ENCODE peak calls at places on chromosomes 13 and 19, in ten cellular contexts. C is thoracic aorta; B is heart left ventricle; Y is neural progenitor cell; O is heart right ventricle; K is CD8-positive, alpha-beta T cell; G is lower lobe of right lung; H is H9; E is endothelial cell of umbilical vein; L is substantia nigra. A is an unnamed sample.

GRCh38 chr19:2123682-2124387 is 27.1 kb downstream of the IZUMO4 start:
- DNase-seq in C (no peak), B (no peak), Y (peak; percentile 77), O (no peak), K (no peak), G (no peak), H (peak; percentile 70), E (no peak), L (no peak), A (no peak)

GRCh38 chr19:15107056-15108010 is at the start of gene SYDE1:
- DNase-seq in C (no peak), B (peak; percentile 68), Y (peak; percentile 89), O (peak; percentile 68), K (no peak), G (no peak), H (peak; percentile 81), E (peak; percentile 26), L (no peak), A (no peak)

GRCh38 chr13:37109080-37109678 is 3.7 kb upstream of the CSNK1A1L start:
- DNase-seq in C (no peak), B (no peak), Y (peak; percentile 30), O (no peak), K (no peak), G (no peak), H (no peak), E (peak; percentile 76), L (no peak), A (no peak)

GRCh38 chr19:51002542-51003311 is 1.3 kb upstream of the KLK8 start:
- DNase-seq in C (no peak), B (no peak), Y (peak; percentile 74), O (no peak), K (no peak), G (no peak), H (peak; percentile 100), E (no peak), L (no peak), A (no peak)

GRCh38 chr19:40502647-40503046 is 35.8 kb downstream of the SPTBN4 start:
- DNase-seq in C (no peak), B (no peak), Y (peak; percentile 27), O (no peak), K (no peak), G (no peak), H (peak; percentile 72), E (no peak), L (no peak), A (no peak)

GRCh38 chr19:10543420-10544241 is at the start of gene ATG4D:
- DNase-seq in C (no peak), B (peak; percentile 82), Y (peak; percentile 93), O (peak; percentile 83), K (peak; percentile 78), G (peak; percentile 92), H (peak; percentile 90), E (peak; percentile 58), L (peak; percentile 44), A (peak; percentile 75)

GRCh38 chr13:39656325-39656677 is 839 bp downstream of the COG6 start:
- DNase-seq in C (no peak), B (no peak), Y (peak; percentile 4), O (no peak), K (no peak), G (no peak), H (no peak), E (no peak), L (no peak), A (no peak)

GRCh38 chr19:3115916-3116602 is 19.8 kb upstream of the GNA15 start:
- DNase-seq in C (no peak), B (peak; percentile 19), Y (no peak), O (no peak), K (no peak), G (no peak), H (peak; percentile 78), E (no peak), L (no peak), A (no peak)

GRCh38 chr19:36215276-36216171 is 618 bp downstream of the ZNF146 start:
- DNase-seq in C (no peak), B (no peak), Y (peak; percentile 39), O (no peak), K (no peak), G (no peak), H (no peak), E (peak; percentile 58), L (no peak), A (no peak)

DNA sequence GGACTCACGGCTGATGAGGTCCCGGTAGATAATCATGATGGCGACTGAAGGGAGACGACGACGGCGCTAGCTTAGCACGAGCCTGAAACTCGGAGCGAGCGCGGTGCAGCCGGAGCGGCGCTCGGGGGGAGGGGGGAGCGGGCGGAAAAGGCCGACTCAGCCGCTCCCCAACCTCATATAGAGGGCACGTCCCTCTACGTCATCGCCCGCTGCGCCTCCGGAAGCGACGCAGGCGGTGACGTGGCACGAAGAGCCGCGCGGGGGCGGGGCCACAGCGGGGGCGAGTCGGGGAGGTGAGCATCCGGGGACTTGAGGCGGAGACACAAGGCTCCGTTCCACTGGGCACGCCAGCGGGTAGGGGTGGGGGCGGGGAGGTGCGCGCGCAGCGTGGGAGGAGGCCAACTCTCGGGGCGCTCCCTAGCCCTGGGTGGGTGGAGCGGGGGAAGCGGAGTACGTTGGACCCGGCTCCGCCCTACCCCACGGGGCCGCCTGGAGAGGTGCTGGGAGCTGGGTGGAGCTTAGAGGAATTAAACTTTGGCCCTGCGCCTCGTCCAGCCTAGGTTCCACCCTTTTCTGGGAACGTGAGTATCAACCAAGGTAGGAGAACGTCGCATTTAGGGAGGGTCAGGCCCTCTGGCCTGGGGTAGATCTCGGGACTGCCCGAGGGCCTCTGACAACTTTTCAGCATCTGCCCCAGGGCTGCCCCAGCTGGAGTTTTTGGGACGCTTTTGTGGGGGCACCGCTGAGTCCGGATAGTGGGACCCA is at the start of gene TPT1:
- DNase-seq in C (peak; percentile 96), B (peak; percentile 99), Y (peak; percentile 99), O (peak; percentile 99), K (peak; percentile 99), G (peak; percentile 99), H (peak; percentile 99), E (peak; percentile 99), L (peak; percentile 99), A (peak; percentile 99)
- H3K27ac ChIP-seq in C (peak within 1 kb of the TSS; percentile 100), B (peak within 1 kb of the TSS; percentile 100), Y (peak within 1 kb of the TSS; percentile 99), O (peak within 1 kb of the TSS; percentile 100), K (peak within 1 kb of the TSS; percentile 99), G (peak within 1 kb of the TSS; percentile 100), H (peak within 1 kb of the TSS; percentile 52), E (peak within 1 kb of the TSS; percentile 91), L (peak within 1 kb of the TSS; percentile 100), A (peak within 1 kb of the TSS; percentile 98)

DNA sequence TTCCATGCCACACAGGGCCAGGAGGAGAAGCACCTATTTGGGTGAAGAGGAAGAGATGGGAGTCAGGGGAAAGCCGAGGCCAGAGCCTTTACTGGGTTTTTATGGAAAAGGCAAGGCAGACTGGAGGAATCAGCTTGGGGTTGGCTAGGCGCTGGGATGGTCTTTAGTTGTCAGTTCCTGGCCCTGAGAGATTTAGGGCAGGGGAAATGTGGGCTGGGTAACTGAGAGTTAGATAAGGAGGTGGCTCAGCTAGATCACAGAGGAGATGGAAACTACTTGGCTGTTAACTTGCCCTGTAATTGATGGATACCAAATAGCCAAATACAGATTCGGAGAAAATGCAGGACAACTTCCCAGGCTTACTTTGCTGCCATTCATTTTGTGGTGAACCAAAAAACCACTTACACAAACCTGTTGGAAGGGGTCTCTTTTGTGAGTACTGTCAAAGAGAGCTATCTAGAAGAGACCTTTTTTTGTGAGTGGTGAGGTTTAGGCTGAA is 54.0 kb downstream of the LRCH1 start:
- DNase-seq in C (no peak), B (no peak), Y (no peak), O (no peak), K (no peak), G (no peak), H (no peak), E (no peak), L (no peak), A (no peak)
- H3K27ac ChIP-seq in C (no peak overlapping the region), B (no peak overlapping the region), Y (no peak overlapping the region), O (peak overlapping the region; percentile 55), K (no peak overlapping the region), G (peak overlapping the region; percentile 32), H (no peak overlapping the region), E (no peak overlapping the region), L (peak overlapping the region; percentile 11), A (no peak overlapping the region)

GRCh38 chr13:77749481-77749880 is 52.0 kb downstream of the SLAIN1 start:
- DNase-seq in C (no peak), B (no peak), Y (peak; percentile 37), O (no peak), K (no peak), G (no peak), H (no peak), E (peak; percentile 21), L (no peak), A (no peak)
- H3K27ac ChIP-seq in C (no peak overlapping the region), B (no peak overlapping the region), Y (no peak overlapping the region), O (no peak overlapping the region), K (no peak overlapping the region), G (no peak overlapping the region), H (no peak overlapping the region), E (no peak overlapping the region), L (peak overlapping the region; percentile 29), A (no peak overlapping the region)

GRCh38 chr19:45645068-45645630 is 6.0 kb upstream of the EML2 start:
- DNase-seq in C (no peak), B (no peak), Y (no peak), O (no peak), K (no peak), G (no peak), H (no peak), E (no peak), L (peak; percentile 91), A (no peak)
- H3K27ac ChIP-seq in C (no peak overlapping the region), B (no peak overlapping the region), Y (no peak overlapping the region), O (no peak overlapping the region), K (no peak overlapping the region), G (no peak overlapping the region), H (no peak overlapping the region), E (no peak overlapping the region), L (peak overlapping the region; percentile 100), A (no peak overlapping the region)

GRCh38 chr13:54029720-54030119 is 1001.1 kb downstream of the OLFM4 start:
- DNase-seq in C (no peak), B (no peak), Y (no peak), O (no peak), K (no peak), G (no peak), H (no peak), E (no peak), L (no peak), A (no peak)
- H3K27ac ChIP-seq in C (no peak overlapping the region), B (no peak overlapping the region), Y (no peak overlapping the region), O (no peak overlapping the region), K (no peak overlapping the region), G (no peak overlapping the region), H (no peak overlapping the region), E (no peak overlapping the region), L (no peak overlapping the region), A (no peak overlapping the region)

DNA sequence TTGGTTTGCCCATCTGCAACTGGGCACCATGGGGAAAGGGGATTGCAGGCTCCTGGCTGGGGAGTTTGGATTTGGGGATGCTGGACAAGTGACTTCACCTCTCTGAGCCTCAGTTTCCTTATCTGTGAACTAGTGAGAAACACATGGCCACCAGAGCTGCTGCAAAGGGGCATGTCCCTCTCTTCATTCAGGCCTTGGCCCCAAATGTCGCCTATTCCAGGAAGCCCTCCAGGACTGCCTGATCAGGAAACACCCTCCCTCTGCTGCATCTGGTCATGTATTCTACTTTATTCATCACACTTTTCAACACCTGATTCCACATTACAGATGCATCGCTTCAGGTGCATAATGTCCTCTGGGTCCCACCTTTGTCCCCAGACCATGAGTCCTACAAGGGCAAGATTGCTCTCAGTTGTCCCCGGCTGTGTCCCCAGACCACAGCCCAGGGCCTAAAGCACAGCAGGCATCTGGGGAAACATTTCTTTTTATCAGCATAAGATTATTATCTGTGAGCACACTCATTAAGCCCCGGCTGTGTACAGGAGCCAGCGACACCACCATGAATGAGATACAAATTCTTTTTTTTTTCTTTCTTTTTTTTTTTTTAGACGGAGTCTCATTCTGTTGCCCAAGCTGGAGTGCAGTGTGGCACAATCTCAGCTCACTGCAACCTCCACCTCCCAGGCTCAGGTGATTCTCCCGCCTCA is 37.5 kb downstream of the ARRDC2 start:
- DNase-seq in C (no peak), B (no peak), Y (no peak), O (no peak), K (peak; percentile 23), G (no peak), H (no peak), E (no peak), L (no peak), A (no peak)
- H3K27ac ChIP-seq in C (peak overlapping the region; percentile 96), B (peak overlapping the region; percentile 62), Y (no peak overlapping the region), O (peak overlapping the region; percentile 82), K (peak overlapping the region; percentile 55), G (peak overlapping the region; percentile 79), H (no peak overlapping the region), E (no peak overlapping the region), L (peak overlapping the region; percentile 59), A (peak overlapping the region; percentile 73)

A was measured in effector memory CD4-positive, alpha-beta T cell.